ENCODE peak calls at places on chromosome 7, in four cellular contexts. One of them, this sample, is unnamed.

GRCh38 chr7:19376591-19376990 is 231.4 kb upstream of the FERD3L start:
- DNase-seq in kidney epithelial cell: no peak
- DNase-seq in AG04450: no peak
- DNase-seq in heart left ventricle: no peak
- DNase-seq in this sample: no peak

GRCh38 chr7:86939197-86939814 is 120.1 kb downstream of the ELAPOR2 start:
- DNase-seq in kidney epithelial cell: peak; percentile 25
- DNase-seq in AG04450: peak; percentile 20
- DNase-seq in heart left ventricle: no peak
- DNase-seq in this sample: no peak

GRCh38 chr7:106947244-106947728 is 82.2 kb downstream of the PIK3CG start:
- DNase-seq in kidney epithelial cell: peak; percentile 29
- DNase-seq in AG04450: peak; percentile 69
- DNase-seq in heart left ventricle: peak; percentile 30
- DNase-seq in this sample: peak; percentile 38

GRCh38 chr7:36021367-36021766 is 131.7 kb upstream of the EEPD1 start:
- DNase-seq in kidney epithelial cell: no peak
- DNase-seq in AG04450: no peak
- DNase-seq in heart left ventricle: no peak
- DNase-seq in this sample: no peak

GRCh38 chr7:155803418-155804376 is 8.6 kb downstream of the SHH start:
- DNase-seq in kidney epithelial cell: no peak
- DNase-seq in AG04450: no peak
- DNase-seq in heart left ventricle: no peak
- DNase-seq in this sample: no peak

GRCh38 chr7:19982841-19983835 is 209.7 kb upstream of the TMEM196 start:
- DNase-seq in kidney epithelial cell: no peak
- DNase-seq in AG04450: peak; percentile 48
- DNase-seq in heart left ventricle: no peak
- DNase-seq in this sample: no peak

GRCh38 chr7:4612939-4613841 is 68.9 kb upstream of the FOXK1 start:
- DNase-seq in kidney epithelial cell: no peak
- DNase-seq in AG04450: no peak
- DNase-seq in heart left ventricle: peak; percentile 55
- DNase-seq in this sample: no peak

GRCh38 chr7:54858008-54858692 is 99.1 kb upstream of the SEC61G start:
- DNase-seq in kidney epithelial cell: no peak
- DNase-seq in AG04450: no peak
- DNase-seq in heart left ventricle: no peak
- DNase-seq in this sample: no peak

GRCh38 chr7:80722596-80723141 is 84.2 kb downstream of the CD36 start:
- DNase-seq in kidney epithelial cell: peak; percentile 98
- DNase-seq in AG04450: peak; percentile 99
- DNase-seq in heart left ventricle: peak; percentile 68
- DNase-seq in this sample: peak; percentile 99

GRCh38 chr7:32679192-32679591 is 183.9 kb downstream of the AVL9 start:
- DNase-seq in kidney epithelial cell: no peak
- DNase-seq in AG04450: no peak
- DNase-seq in heart left ventricle: no peak
- DNase-seq in this sample: no peak

GRCh38 chr7:40717242-40717641 is 582.4 kb downstream of the SUGCT start:
- DNase-seq in kidney epithelial cell: peak; percentile 70
- DNase-seq in AG04450: peak; percentile 60
- DNase-seq in heart left ventricle: peak; percentile 80
- DNase-seq in this sample: no peak

GRCh38 chr7:102814025-102814471 is 65.2 kb downstream of the FAM185A start:
- DNase-seq in kidney epithelial cell: peak; percentile 43
- DNase-seq in AG04450: no peak
- DNase-seq in heart left ventricle: no peak
- DNase-seq in this sample: no peak

GRCh38 chr7:94510582-94511456 is 1.2 kb downstream of the CASD1 start:
- DNase-seq in kidney epithelial cell: no peak
- DNase-seq in AG04450: no peak
- DNase-seq in heart left ventricle: no peak
- DNase-seq in this sample: no peak

GRCh38 chr7:36911788-36912187 is 187.5 kb upstream of the AOAH start:
- DNase-seq in kidney epithelial cell: no peak
- DNase-seq in AG04450: no peak
- DNase-seq in heart left ventricle: no peak
- DNase-seq in this sample: no peak

GRCh38 chr7:102008535-102009262 is 191.3 kb downstream of the CUX1 start:
- DNase-seq in kidney epithelial cell: no peak
- DNase-seq in AG04450: no peak
- DNase-seq in heart left ventricle: no peak
- DNase-seq in this sample: no peak

GRCh38 chr7:24786941-24787340 is 29.7 kb upstream of the GSDME start:
- DNase-seq in kidney epithelial cell: peak; percentile 98
- DNase-seq in AG04450: peak; percentile 81
- DNase-seq in heart left ventricle: no peak
- DNase-seq in this sample: peak; percentile 91

GRCh38 chr7:30563326-30563942 is 31.2 kb upstream of the GARS1 start:
- DNase-seq in kidney epithelial cell: no peak
- DNase-seq in AG04450: no peak
- DNase-seq in heart left ventricle: no peak
- DNase-seq in this sample: no peak

GRCh38 chr7:22841954-22842353 is 19.3 kb upstream of the TOMM7 start:
- DNase-seq in kidney epithelial cell: no peak
- DNase-seq in AG04450: no peak
- DNase-seq in heart left ventricle: no peak
- DNase-seq in this sample: no peak

GRCh38 chr7:80279760-80280159 is 145.1 kb downstream of the GNAI1 start:
- DNase-seq in kidney epithelial cell: no peak
- DNase-seq in AG04450: no peak
- DNase-seq in heart left ventricle: no peak
- DNase-seq in this sample: no peak

DNA sequence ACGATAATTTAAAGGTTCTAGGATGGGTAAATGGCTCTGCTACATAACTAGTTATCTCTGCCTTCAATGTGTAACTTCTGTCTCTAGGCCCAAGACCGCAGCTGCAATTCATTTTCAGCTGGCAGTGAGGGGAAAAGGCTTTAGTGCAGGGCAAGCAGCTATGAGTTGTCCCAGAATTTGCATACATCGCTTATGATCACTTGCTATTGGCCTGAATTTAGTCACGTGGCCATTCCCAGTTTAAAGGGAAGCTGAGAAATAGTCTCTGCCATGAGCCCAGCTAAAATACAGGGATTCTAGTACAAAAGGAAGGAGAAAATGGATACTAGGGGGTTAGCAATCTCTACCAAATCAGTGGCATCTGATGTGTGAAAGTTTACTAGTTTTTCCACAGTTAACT is 145.8 kb upstream of the IMMP2L start:
- DNase-seq in kidney epithelial cell: no peak
- DNase-seq in AG04450: no peak
- DNase-seq in heart left ventricle: no peak
- DNase-seq in this sample: no peak
- TF ChIP-seq CTCF in kidney epithelial cell: no peak
- TF ChIP-seq CTCF in AG04450: no peak
- TF ChIP-seq CTCF in heart left ventricle: no peak
- TF ChIP-seq CTCF in this sample: no peak

GRCh38 chr7:104366390-104366789 is 38.0 kb downstream of the LHFPL3 start:
- DNase-seq in kidney epithelial cell: no peak
- DNase-seq in AG04450: no peak
- DNase-seq in heart left ventricle: no peak
- DNase-seq in this sample: no peak
- H3K4me3 ChIP-seq in kidney epithelial cell: no peak overlapping the region
- H3K4me3 ChIP-seq in AG04450: no peak overlapping the region
- H3K4me3 ChIP-seq in heart left ventricle: no peak overlapping the region
- H3K4me3 ChIP-seq in this sample: no peak overlapping the region

GRCh38 chr7:33905389-33906032 is at the start of gene BMPER:
- DNase-seq in kidney epithelial cell: no peak
- DNase-seq in AG04450: no peak
- DNase-seq in heart left ventricle: no peak
- DNase-seq in this sample: no peak

GRCh38 chr7:33907625-33908024 is 2.3 kb downstream of the BMPER start:
- DNase-seq in kidney epithelial cell: no peak
- DNase-seq in AG04450: no peak
- DNase-seq in heart left ventricle: no peak
- DNase-seq in this sample: no peak

GRCh38 chr7:33906697-33907096 is 1.4 kb downstream of the BMPER start:
- DNase-seq in kidney epithelial cell: no peak
- DNase-seq in AG04450: no peak
- DNase-seq in heart left ventricle: no peak
- DNase-seq in this sample: no peak

GRCh38 chr7:33903770-33904679 is 1.3 kb upstream of the BMPER start:
- DNase-seq in kidney epithelial cell: no peak
- DNase-seq in AG04450: no peak
- DNase-seq in heart left ventricle: peak; percentile 37
- DNase-seq in this sample: no peak

GRCh38 chr7:33904680-33905388 is 505 bp upstream of the BMPER start:
- DNase-seq in kidney epithelial cell: no peak
- DNase-seq in AG04450: no peak
- DNase-seq in heart left ventricle: no peak
- DNase-seq in this sample: no peak
- TF ChIP-seq CTCF in kidney epithelial cell: no peak
- TF ChIP-seq CTCF in AG04450: peak; percentile 37
- TF ChIP-seq CTCF in heart left ventricle: no peak
- TF ChIP-seq CTCF in this sample: peak; percentile 47

DNA sequence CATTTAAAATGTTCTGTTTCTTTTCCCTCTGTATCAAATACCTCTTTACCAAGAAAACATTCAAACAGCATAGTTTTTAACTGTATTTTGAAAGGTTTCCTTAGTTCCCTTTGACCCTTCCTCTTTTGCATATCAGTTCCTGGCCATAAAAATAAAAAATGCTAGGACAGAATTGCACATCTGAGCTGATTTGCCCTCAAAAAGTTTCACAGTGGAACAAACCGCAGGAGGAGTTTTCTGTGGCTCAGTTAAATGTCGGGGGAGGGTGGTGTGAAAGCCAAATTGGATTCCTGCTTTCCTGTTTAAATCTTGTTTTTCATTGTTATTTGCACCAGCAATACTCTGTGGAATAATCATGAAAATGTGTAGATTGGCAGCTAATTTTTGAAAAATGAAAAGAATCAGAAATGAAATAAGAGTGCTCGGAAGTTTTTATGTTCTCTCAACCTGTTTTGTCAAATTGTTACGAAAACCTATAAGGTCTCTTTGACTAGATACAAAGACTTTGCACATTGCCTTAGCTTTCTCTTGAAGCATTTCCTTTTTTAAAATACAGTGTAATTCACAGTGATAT is 8.2 kb downstream of the IKZF1 start:
- DNase-seq in kidney epithelial cell: no peak
- DNase-seq in AG04450: no peak
- DNase-seq in heart left ventricle: no peak
- DNase-seq in this sample: no peak
- H3K4me3 ChIP-seq in kidney epithelial cell: no peak overlapping the region
- H3K4me3 ChIP-seq in AG04450: no peak overlapping the region
- H3K4me3 ChIP-seq in heart left ventricle: no peak overlapping the region
- H3K4me3 ChIP-seq in this sample: no peak overlapping the region

DNA sequence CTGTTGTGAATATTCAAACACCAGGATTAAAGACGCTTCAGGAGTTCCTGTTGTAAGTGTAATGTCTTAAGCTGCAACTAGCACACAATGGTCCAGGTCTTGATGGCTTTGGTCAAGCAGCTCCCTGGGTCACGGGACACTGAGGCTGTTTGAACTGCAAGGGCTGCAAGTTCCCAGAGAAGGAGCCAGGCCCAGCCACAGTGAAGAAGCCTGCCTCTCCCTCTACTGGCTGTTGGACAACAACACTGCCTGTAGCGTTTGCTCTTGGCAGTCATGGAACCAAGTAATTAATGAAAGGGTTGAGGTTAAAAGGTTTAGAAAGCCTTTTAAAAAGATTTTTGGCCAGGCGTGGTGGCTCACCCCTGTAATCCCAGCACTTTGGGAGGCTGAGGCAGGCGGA is 31.9 kb upstream of the GUSB start:
- DNase-seq in kidney epithelial cell: no peak
- DNase-seq in AG04450: no peak
- DNase-seq in heart left ventricle: peak; percentile 32
- DNase-seq in this sample: peak; percentile 3
- TF ChIP-seq CTCF in kidney epithelial cell: peak; percentile 53
- TF ChIP-seq CTCF in AG04450: peak; percentile 77
- TF ChIP-seq CTCF in heart left ventricle: peak; percentile 14
- TF ChIP-seq CTCF in this sample: peak; percentile 70

DNA sequence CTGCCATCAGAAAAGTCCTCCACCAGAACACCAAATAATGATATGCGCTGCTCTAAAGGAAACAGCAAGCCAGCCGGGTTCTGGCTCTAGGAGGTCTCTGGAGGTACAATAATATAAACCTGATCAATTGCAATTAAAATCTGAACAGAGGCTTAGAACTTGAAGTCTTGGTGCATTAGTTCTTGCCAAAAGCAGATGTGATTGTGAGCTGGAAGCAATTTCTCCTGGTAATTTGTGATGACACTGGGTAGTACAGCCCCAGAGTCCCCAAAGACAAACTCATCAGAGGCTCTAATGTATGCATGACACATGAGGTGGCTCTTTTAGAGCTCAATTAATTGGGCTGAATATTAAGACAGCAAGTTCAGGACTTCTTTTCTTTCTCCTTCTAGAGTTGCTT is 3.3 kb downstream of the ETV1 start:
- DNase-seq in kidney epithelial cell: no peak
- DNase-seq in AG04450: no peak
- DNase-seq in heart left ventricle: no peak
- DNase-seq in this sample: no peak
- H3K4me3 ChIP-seq in kidney epithelial cell: no peak overlapping the region
- H3K4me3 ChIP-seq in AG04450: no peak overlapping the region
- H3K4me3 ChIP-seq in heart left ventricle: peak overlapping the region; percentile 80
- H3K4me3 ChIP-seq in this sample: no peak overlapping the region